ENCODE peak calls at places on chromosomes 12 and 14, in ten cellular contexts. Z is EH, G is RPMI8226, K is NCI-H1092 treated with DMSO at 0.1 percent for 48 hours, I is neuronal stem cell, N is GM19239, A is right cardiac atrium, F is heart right ventricle, P is cardiac muscle cell, D is BE2C. M is an unnamed sample.

GRCh38 chr14:59208224-59208814 is 19.9 kb downstream of the DAAM1 start:
- DNase-seq in P (no peak), I (no peak), K (no peak), F (no peak), N (no peak), D (no peak), Z (peak; percentile 84), G (no peak), A (no peak), M (no peak)

GRCh38 chr12:88538250-88538649 is 42.0 kb downstream of the KITLG start:
- DNase-seq in K (no peak), N (no peak), D (no peak), G (no peak), A (no peak), I (no peak), P (no peak), F (no peak), Z (no peak), M (no peak)

GRCh38 chr14:34912182-34912581 is 37.0 kb upstream of the BAZ1A start:
- DNase-seq in K (no peak), F (no peak), G (no peak), D (peak; percentile 18), N (no peak), I (no peak), A (no peak), P (no peak), Z (no peak), M (peak; percentile 17)

GRCh38 chr12:94676011-94676709 is 25.8 kb upstream of the TMCC3 start:
- DNase-seq in G (no peak), N (peak; percentile 16), Z (no peak), A (peak; percentile 66), I (no peak), K (no peak), P (no peak), D (no peak), F (peak; percentile 9), M (no peak)

GRCh38 chr14:44316647-44317432 is 190.2 kb downstream of the FSCB start:
- DNase-seq in I (no peak), F (no peak), G (no peak), Z (peak; percentile 33), N (no peak), D (no peak), K (no peak), A (no peak), P (no peak), M (no peak)

GRCh38 chr12:106271575-106272505 is 24.0 kb upstream of the CKAP4 start:
- DNase-seq in G (no peak), Z (no peak), F (no peak), A (no peak), D (no peak), I (no peak), N (no peak), K (no peak), P (no peak), M (no peak)

GRCh38 chr14:94342334-94342934 is 19.3 kb upstream of the SERPINA6 start:
- DNase-seq in G (peak; percentile 61), N (no peak), Z (peak; percentile 99), D (no peak), K (peak; percentile 75), I (no peak), F (peak; percentile 89), P (no peak), A (peak; percentile 94), M (no peak)

GRCh38 chr12:3991798-3992580 is 118.8 kb upstream of the PARP11 start:
- DNase-seq in N (no peak), Z (no peak), K (no peak), A (no peak), I (no peak), P (no peak), F (no peak), D (no peak), G (no peak), M (no peak)

GRCh38 chr14:94028450-94028826 is 2.3 kb downstream of the OTUB2 start:
- DNase-seq in N (no peak), I (no peak), F (no peak), G (no peak), A (no peak), D (no peak), K (no peak), P (no peak), Z (no peak), M (no peak)

GRCh38 chr12:93819048-93819491 is 141.9 kb downstream of the CRADD start:
- DNase-seq in A (peak; percentile 83), F (peak; percentile 48), N (no peak), D (no peak), I (no peak), G (no peak), K (no peak), P (no peak), Z (peak; percentile 76), M (no peak)

GRCh38 chr12:104414581-104415305 is 42.0 kb upstream of the CHST11 start:
- DNase-seq in K (no peak), D (no peak), Z (no peak), A (no peak), I (no peak), P (no peak), N (peak; percentile 10), G (no peak), F (no peak), M (no peak)

GRCh38 chr14:93928184-93929047 is 1.3 kb downstream of the FAM181A start:
- DNase-seq in K (no peak), Z (no peak), I (no peak), N (no peak), G (no peak), P (no peak), D (no peak), A (no peak), F (no peak), M (no peak)

GRCh38 chr14:103630364-103631108 is 1.5 kb downstream of the KLC1 start:
- DNase-seq in F (no peak), I (no peak), N (no peak), D (no peak), G (no peak), A (no peak), Z (peak; percentile 25), P (no peak), K (no peak), M (no peak)

GRCh38 chr12:115522010-115522409 is 755.5 kb downstream of the MED13L start:
- DNase-seq in I (no peak), D (no peak), Z (no peak), A (no peak), P (no peak), F (no peak), G (no peak), K (no peak), N (no peak), M (no peak)

GRCh38 chr14:61988240-61988639 is 226.0 kb downstream of the SNAPC1 start:
- DNase-seq in K (no peak), N (no peak), I (no peak), F (no peak), A (no peak), Z (no peak), G (no peak), P (no peak), D (no peak), M (no peak)

GRCh38 chr12:480831-481230 is 21.1 kb downstream of the B4GALNT3 start:
- DNase-seq in G (no peak), F (peak; percentile 58), N (no peak), P (no peak), D (no peak), I (no peak), Z (peak; percentile 17), A (peak; percentile 77), K (no peak), M (no peak)

GRCh38 chr12:28242129-28242887 is 52.1 kb downstream of the CCDC91 start:
- DNase-seq in F (no peak), A (no peak), K (no peak), N (no peak), Z (no peak), D (no peak), P (no peak), G (no peak), I (no peak), M (no peak)

GRCh38 chr12:48997719-48998496 is 1.3 kb downstream of the DDN start:
- DNase-seq in A (no peak), D (peak; percentile 73), N (no peak), I (no peak), K (no peak), G (peak; percentile 82), P (no peak), F (no peak), Z (no peak), M (peak; percentile 65)

GRCh38 chr12:58530421-58531067 is 389.8 kb downstream of the LRIG3 start:
- DNase-seq in F (no peak), G (no peak), A (no peak), I (no peak), N (no peak), Z (peak; percentile 79), D (no peak), P (no peak), K (no peak), M (no peak)

GRCh38 chr14:57714487-57714899 is 151.4 kb downstream of the SLC35F4 start:
- DNase-seq in I (no peak), K (no peak), P (no peak), D (no peak), Z (peak; percentile 0), A (no peak), N (no peak), F (no peak), G (no peak), M (no peak)

GRCh38 chr14:89540830-89541470 is 123.9 kb upstream of the FOXN3 start:
- DNase-seq in P (no peak), G (no peak), Z (peak; percentile 94), N (no peak), F (no peak), A (no peak), K (no peak), D (no peak), I (no peak), M (no peak)

GRCh38 chr12:38124247-38125012 is 192.1 kb upstream of the ALG10B start:
- DNase-seq in I (no peak), N (no peak), A (no peak), G (no peak), P (no peak), F (no peak), D (no peak), K (no peak), Z (no peak), M (no peak)

GRCh38 chr14:96090441-96091148 is 51.4 kb downstream of the C14orf132 start:
- DNase-seq in D (peak; percentile 99), K (peak; percentile 96), P (peak; percentile 72), G (no peak), F (peak; percentile 84), I (no peak), N (no peak), A (peak; percentile 72), Z (peak; percentile 78), M (peak; percentile 90)

GRCh38 chr12:67222302-67222701 is 46.9 kb upstream of the CAND1 start:
- DNase-seq in A (no peak), K (peak; percentile 31), Z (peak; percentile 20), G (no peak), N (no peak), I (no peak), P (peak; percentile 31), F (no peak), D (no peak), M (peak; percentile 23)

GRCh38 chr14:100031506-100032281 is 33.5 kb upstream of the EVL start:
- DNase-seq in P (no peak), F (no peak), A (peak; percentile 29), N (no peak), K (no peak), I (no peak), Z (peak; percentile 99), D (no peak), G (no peak), M (no peak)

GRCh38 chr14:31161274-31161673 is 46.3 kb downstream of the HECTD1 start:
- DNase-seq in Z (peak; percentile 18), F (no peak), G (no peak), K (no peak), N (no peak), P (no peak), I (no peak), A (no peak), D (no peak), M (no peak)

GRCh38 chr14:68951051-68951797 is 27.9 kb downstream of the ACTN1 start:
- DNase-seq in P (no peak), Z (peak; percentile 100), D (peak; percentile 75), N (no peak), G (no peak), F (peak; percentile 83), A (peak; percentile 95), K (no peak), I (no peak), M (no peak)

GRCh38 chr12:40668095-40668494 is 24.1 kb upstream of the CNTN1 start:
- DNase-seq in P (no peak), G (no peak), N (no peak), K (no peak), D (no peak), I (no peak), F (no peak), A (no peak), Z (no peak), M (no peak)